ENCODE peak calls at places on chromosomes 5 and 9, in four cellular contexts. X is uterus, S is gastrocnemius medialis, P is neural crest cell. H is an unnamed sample.
A peak's percentile ranks its signal among the peaks of the same experiment; 100 is the strongest.

GRCh38 chr5:33230467-33231078 is 210.2 kb upstream of the TARS1 start:
- DNase-seq in P (no peak), S (no peak), X (no peak), H (peak; percentile 22)

GRCh38 chr5:174428895-174429294 is 295.5 kb upstream of the MSX2 start:
- DNase-seq in P (no peak), X (no peak), S (no peak), H (no peak)

GRCh38 chr5:158483202-158483870 is 616.4 kb downstream of the EBF1 start:
- DNase-seq in X (no peak), S (no peak), P (no peak), H (no peak)

GRCh38 chr9:136925414-136926153 is 19.0 kb downstream of the FBXW5 start:
- DNase-seq in P (no peak), S (no peak), X (no peak), H (no peak)

GRCh38 chr5:119359737-119360413 is 4.1 kb downstream of the TNFAIP8 start:
- DNase-seq in P (no peak), X (no peak), S (no peak), H (no peak)

GRCh38 chr9:135488527-135488926 is 8.9 kb downstream of the PPP1R26 start:
- DNase-seq in S (no peak), X (no peak), P (no peak), H (no peak)

GRCh38 chr9:109387206-109387605 is 66.3 kb upstream of the EPB41L4B start:
- DNase-seq in X (no peak), S (no peak), P (no peak), H (no peak)

GRCh38 chr9:86022687-86023266 is 76.6 kb downstream of the GOLM1 start:
- DNase-seq in X (no peak), S (no peak), P (no peak), H (peak; percentile 21)

GRCh38 chr9:127904518-127904887 is 5.1 kb upstream of the ST6GALNAC6 start:
- DNase-seq in X (peak; percentile 70), S (no peak), P (no peak), H (no peak)

GRCh38 chr5:115556276-115556675 is 11.7 kb upstream of the FEM1C start:
- DNase-seq in X (no peak), S (no peak), P (no peak), H (no peak)

GRCh38 chr9:72334658-72335337 is 30.2 kb downstream of the ZFAND5 start:
- DNase-seq in P (no peak), S (no peak), X (no peak), H (no peak)

GRCh38 chr5:156815988-156816599 is 34.0 kb upstream of the PPP1R2B start:
- DNase-seq in P (peak; percentile 36), X (no peak), S (no peak), H (peak; percentile 43)

GRCh38 chr5:126403156-126403555 is 20.1 kb upstream of the GRAMD2B start:
- DNase-seq in X (no peak), S (no peak), P (no peak), H (no peak)

GRCh38 chr5:79858097-79858723 is 132.9 kb downstream of the MTX3 start:
- DNase-seq in X (peak; percentile 78), S (peak; percentile 66), P (peak; percentile 88), H (peak; percentile 81)

GRCh38 chr5:41863871-41864486 is 6.2 kb downstream of the OXCT1 start:
- DNase-seq in S (no peak), X (no peak), P (no peak), H (no peak)

GRCh38 chr5:125198270-125198974 is 452.0 kb upstream of the ZNF608 start:
- DNase-seq in S (peak; percentile 68), X (peak; percentile 76), P (peak; percentile 27), H (peak; percentile 20)

GRCh38 chr5:179974946-179975712 is 67.4 kb upstream of the TBC1D9B start:
- DNase-seq in S (no peak), P (peak; percentile 39), X (no peak), H (peak; percentile 64)

GRCh38 chr9:131657890-131658752 is 81.8 kb downstream of the RAPGEF1 start:
- DNase-seq in S (no peak), X (no peak), P (no peak), H (no peak)

GRCh38 chr9:3200331-3200774 is 325.4 kb downstream of the RFX3 start:
- DNase-seq in S (no peak), P (no peak), X (no peak), H (no peak)

GRCh38 chr5:115309751-115310370 is 13.4 kb upstream of the CCDC112 start:
- DNase-seq in X (no peak), S (no peak), P (no peak), H (no peak)

GRCh38 chr5:139407517-139407916 is 3.6 kb upstream of the SPATA24 start:
- DNase-seq in X (no peak), P (no peak), S (no peak), H (no peak)

GRCh38 chr9:114552716-114553115 is 34.9 kb upstream of the ATP6V1G1 start:
- DNase-seq in X (peak; percentile 16), P (no peak), S (no peak), H (no peak)

GRCh38 chr5:57338068-57338848 is 144.4 kb downstream of the ACTBL2 start:
- DNase-seq in S (no peak), X (no peak), P (no peak), H (peak; percentile 14)

GRCh38 chr5:168747987-168748777 is 169.0 kb upstream of the PANK3 start:
- DNase-seq in P (peak; percentile 63), S (no peak), X (no peak), H (peak; percentile 78)

GRCh38 chr5:127934791-127935256 is 148.7 kb upstream of the SLC12A2 start:
- DNase-seq in S (no peak), X (no peak), P (no peak), H (no peak)

GRCh38 chr5:17441351-17441750 is 56.7 kb upstream of the TAF11L2 start:
- DNase-seq in S (no peak), P (no peak), X (no peak), H (no peak)

GRCh38 chr5:119411935-119412623 is 40.2 kb upstream of the HSD17B4 start:
- DNase-seq in X (peak; percentile 68), P (peak; percentile 51), S (peak; percentile 29), H (peak; percentile 59)

GRCh38 chr5:143316844-143317631 is 86.4 kb downstream of the NR3C1 start:
- DNase-seq in P (no peak), X (no peak), S (no peak), H (no peak)

GRCh38 chr5:125470503-125470902 is 724.1 kb upstream of the ZNF608 start:
- DNase-seq in P (no peak), S (no peak), X (no peak), H (no peak)

GRCh38 chr9:109789582-109790360 is 9.8 kb downstream of the PALM2AKAP2 start:
- DNase-seq in S (no peak), X (no peak), P (no peak), H (no peak)

GRCh38 chr5:136132087-136132486 is 558 bp upstream of the SMAD5 start:
- DNase-seq in X (peak; percentile 27), P (no peak), S (peak; percentile 16), H (peak; percentile 6)

GRCh38 chr9:16627967-16628366 is 242.5 kb downstream of the BNC2 start:
- DNase-seq in X (no peak), S (peak; percentile 40), P (no peak), H (no peak)

GRCh38 chr5:145911164-145911563 is 25.2 kb upstream of the SH3RF2 start:
- DNase-seq in X (no peak), P (no peak), S (no peak), H (no peak)

GRCh38 chr5:145904743-145905142 is 31.6 kb upstream of the SH3RF2 start:
- DNase-seq in P (no peak), X (no peak), S (no peak), H (no peak)

GRCh38 chr5:145912019-145912418 is 24.4 kb upstream of the SH3RF2 start:
- DNase-seq in S (no peak), P (no peak), X (no peak), H (no peak)

GRCh38 chr5:145906401-145906800 is 30.0 kb upstream of the SH3RF2 start:
- DNase-seq in X (no peak), S (no peak), P (no peak), H (no peak)

DNA sequence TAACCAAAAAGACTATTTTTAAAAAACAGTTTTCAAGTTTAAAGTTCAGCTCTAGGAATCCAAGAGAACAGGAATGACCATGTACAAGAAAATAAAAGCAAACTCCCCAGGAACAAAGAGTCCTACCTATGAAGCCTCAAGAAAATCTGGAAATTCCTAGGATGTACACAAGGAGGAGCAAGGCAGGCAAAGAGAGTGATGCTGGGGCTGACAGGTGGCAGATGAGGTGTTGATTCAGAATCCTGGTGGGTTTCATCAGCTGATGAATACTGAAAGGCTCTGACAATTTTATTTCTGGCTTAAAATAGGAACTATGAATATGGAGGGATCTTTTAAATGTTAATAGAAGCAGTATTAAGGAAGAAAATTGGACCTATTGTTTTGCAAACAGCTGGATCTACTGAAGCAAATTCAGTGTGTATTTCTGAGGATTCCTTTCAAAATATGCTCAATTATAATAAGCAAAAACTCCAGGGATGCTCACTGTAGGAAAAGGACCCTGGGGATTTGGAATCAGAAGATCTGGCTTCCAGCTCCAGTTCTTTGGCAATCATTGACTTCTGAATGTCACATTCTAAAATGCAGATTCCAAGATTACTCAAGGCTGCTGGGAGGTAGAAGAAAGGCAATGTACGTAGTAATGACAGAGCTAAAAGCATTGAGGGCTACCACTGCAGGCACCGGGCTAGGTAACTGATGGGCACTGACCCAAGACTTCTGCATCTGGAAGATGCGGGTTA is 28.0 kb upstream of the SH3RF2 start:
- DNase-seq in P (no peak), X (no peak), S (no peak), H (no peak)
- TF ChIP-seq CTCF in P (peak; percentile 37), X (no peak), S (peak; percentile 19), H (no peak)

GRCh38 chr5:9390128-9390527 is 155.7 kb downstream of the SEMA5A start:
- DNase-seq in P (no peak), X (no peak), S (no peak), H (no peak)
- TF ChIP-seq CTCF in P (no peak), X (no peak), S (no peak), H (no peak)

GRCh38 chr5:120735076-120735475 is 271.0 kb downstream of the PRR16 start:
- DNase-seq in S (no peak), X (no peak), P (no peak), H (no peak)
- TF ChIP-seq CTCF in S (no peak), X (no peak), P (no peak), H (no peak)

GRCh38 chr5:138354926-138355378 is 2.5 kb downstream of the KDM3B start:
- DNase-seq in P (no peak), S (no peak), X (no peak), H (peak; percentile 16)
- TF ChIP-seq CTCF in P (no peak), S (no peak), X (no peak), H (no peak)

GRCh38 chr9:124803911-124804310 is 27.0 kb downstream of the OLFML2A start:
- DNase-seq in S (no peak), P (no peak), X (no peak), H (no peak)
- TF ChIP-seq CTCF in S (no peak), P (no peak), X (no peak), H (no peak)

GRCh38 chr5:89337-90286 is 2.4 kb upstream of the PLEKHG4B start:
- DNase-seq in P (no peak), S (no peak), X (no peak), H (no peak)
- TF ChIP-seq CTCF in P (no peak), S (no peak), X (no peak), H (no peak)

H was measured in endothelial cell.